ENCODE peak calls at places on chromosomes 2 and 18, in four cellular contexts. O, R, F and D are unnamed samples.
A peak's percentile ranks its signal among the peaks of the same experiment; 100 is the strongest.

GRCh38 chr2:67277450-67277849 is 119.7 kb upstream of the ETAA1 start:
- DNase-seq in O (peak; percentile 43), R (no peak), F (no peak), D (no peak)

GRCh38 chr2:199757466-199757865 is 93.5 kb downstream of the FTCDNL1 start:
- DNase-seq in O (no peak), R (no peak), F (no peak), D (no peak)

GRCh38 chr18:47635416-47635815 is 295.0 kb downstream of the SMAD2 start:
- DNase-seq in O (no peak), R (no peak), F (no peak), D (no peak)

GRCh38 chr2:186125625-186126024 is 360.4 kb upstream of the ZC3H15 start:
- DNase-seq in O (no peak), R (no peak), F (no peak), D (no peak)

GRCh38 chr2:30809938-30810337 is 2.7 kb upstream of the CAPN13 start:
- DNase-seq in O (no peak), R (no peak), F (no peak), D (no peak)

GRCh38 chr2:9656270-9656766 is 25.5 kb upstream of the YWHAQ start:
- DNase-seq in O (peak; percentile 84), R (peak; percentile 85), F (no peak), D (no peak)

GRCh38 chr18:74019864-74020263 is 127.8 kb downstream of the FBXO15 start:
- DNase-seq in O (no peak), R (no peak), F (no peak), D (no peak)

GRCh38 chr2:111667542-111668273 is 216.3 kb downstream of the ANAPC1 start:
- DNase-seq in O (peak; percentile 72), R (peak; percentile 30), F (no peak), D (no peak)

GRCh38 chr2:69692424-69692823 is 48.9 kb upstream of the AAK1 start:
- DNase-seq in O (no peak), R (no peak), F (no peak), D (no peak)

GRCh38 chr2:211875488-211875887 is 663.1 kb downstream of the ERBB4 start:
- DNase-seq in O (no peak), R (no peak), F (no peak), D (no peak)

GRCh38 chr2:192072261-192072660 is 122.5 kb downstream of the TMEFF2 start:
- DNase-seq in O (no peak), R (no peak), F (no peak), D (no peak)

GRCh38 chr2:209771474-209772292 is at the start of gene UNC80:
- DNase-seq in O (peak; percentile 83), R (no peak), F (peak; percentile 58), D (no peak)

GRCh38 chr2:211181626-211182025 is 625.2 kb downstream of the CPS1 start:
- DNase-seq in O (no peak), R (no peak), F (no peak), D (no peak)

GRCh38 chr2:151914989-151915628 is 86.9 kb upstream of the ARL5A start:
- DNase-seq in O (peak; percentile 13), R (no peak), F (no peak), D (no peak)

GRCh38 chr18:42290318-42291307 is 335.6 kb downstream of the PIK3C3 start:
- DNase-seq in O (no peak), R (no peak), F (no peak), D (no peak)

GRCh38 chr2:188256420-188256819 is 35.3 kb upstream of the GULP1 start:
- DNase-seq in O (no peak), R (no peak), F (no peak), D (no peak)

GRCh38 chr18:48007955-48008701 is 77.7 kb upstream of the SMAD2 start:
- DNase-seq in O (peak; percentile 94), R (no peak), F (peak; percentile 69), D (peak; percentile 47)

GRCh38 chr2:63056309-63057065 is 5.9 kb downstream of the OTX1 start:
- DNase-seq in O (peak; percentile 49), R (no peak), F (no peak), D (no peak)

GRCh38 chr2:20071397-20072383 is 20.3 kb upstream of the LAPTM4A start:
- DNase-seq in O (peak; percentile 90), R (no peak), F (no peak), D (no peak)

GRCh38 chr2:21294446-21294845 is 170.7 kb downstream of the TDRD15 start:
- DNase-seq in O (no peak), R (no peak), F (no peak), D (no peak)

GRCh38 chr2:149166958-149167810 is 128.7 kb downstream of the LYPD6B start:
- DNase-seq in O (no peak), R (no peak), F (no peak), D (no peak)

GRCh38 chr2:240237609-240238151 is 97.2 kb upstream of the OTOS start:
- DNase-seq in O (no peak), R (no peak), F (peak; percentile 10), D (no peak)

GRCh38 chr2:176169181-176169580 is 12.1 kb downstream of the HOXD3 start:
- DNase-seq in O (no peak), R (no peak), F (no peak), D (no peak)

GRCh38 chr18:10518595-10519273 is 7.1 kb upstream of the NAPG start:
- DNase-seq in O (peak; percentile 48), R (no peak), F (no peak), D (no peak)

GRCh38 chr2:207469953-207470699 is 59.6 kb upstream of the CREB1 start:
- DNase-seq in O (no peak), R (no peak), F (no peak), D (no peak)

GRCh38 chr2:42764096-42764495 is at the start of gene OXER1:
- DNase-seq in O (no peak), R (no peak), F (no peak), D (no peak)

GRCh38 chr18:62187543-62188378 is 706 bp downstream of the RELCH start:
- DNase-seq in O (peak; percentile 58), R (no peak), F (no peak), D (no peak)

GRCh38 chr2:45191096-45191863 is 182.0 kb upstream of the SIX2 start:
- DNase-seq in O (no peak), R (no peak), F (no peak), D (no peak)

GRCh38 chr18:70431203-70431624 is 142.4 kb downstream of the SOCS6 start:
- DNase-seq in O (peak; percentile 83), R (no peak), F (no peak), D (no peak)

GRCh38 chr2:15568874-15569273 is 7.7 kb upstream of the NBAS start:
- DNase-seq in O (no peak), R (no peak), F (no peak), D (no peak)

GRCh38 chr18:22789600-22789999 is 143.5 kb upstream of the RBBP8 start:
- DNase-seq in O (no peak), R (no peak), F (no peak), D (no peak)

DNA sequence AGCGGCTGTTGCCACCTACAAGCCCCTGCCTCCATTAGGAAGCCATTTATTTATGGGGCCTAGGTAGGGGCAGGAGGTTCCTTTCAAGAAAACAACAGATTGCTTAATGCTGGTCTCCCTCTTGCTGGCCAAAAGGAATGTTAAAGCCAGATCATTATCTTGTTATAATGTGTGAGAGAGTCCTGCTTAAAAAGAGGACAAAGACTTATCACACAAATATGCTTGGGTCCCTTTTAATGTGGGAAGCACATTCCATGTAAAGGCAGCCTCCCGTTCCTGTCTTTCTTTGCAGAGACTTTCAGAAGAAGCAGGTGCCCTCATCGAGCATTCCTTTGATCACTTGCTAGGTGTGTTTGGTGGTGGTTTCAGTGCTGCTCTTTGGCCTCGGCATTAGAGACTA is 76.4 kb downstream of the AGAP1 start:
- DNase-seq in O (peak; percentile 79), R (no peak), F (no peak), D (no peak)
- H3K27ac ChIP-seq in O (no peak overlapping the region), R (no peak overlapping the region), F (peak overlapping the region; percentile 23), D (no peak overlapping the region)

DNA sequence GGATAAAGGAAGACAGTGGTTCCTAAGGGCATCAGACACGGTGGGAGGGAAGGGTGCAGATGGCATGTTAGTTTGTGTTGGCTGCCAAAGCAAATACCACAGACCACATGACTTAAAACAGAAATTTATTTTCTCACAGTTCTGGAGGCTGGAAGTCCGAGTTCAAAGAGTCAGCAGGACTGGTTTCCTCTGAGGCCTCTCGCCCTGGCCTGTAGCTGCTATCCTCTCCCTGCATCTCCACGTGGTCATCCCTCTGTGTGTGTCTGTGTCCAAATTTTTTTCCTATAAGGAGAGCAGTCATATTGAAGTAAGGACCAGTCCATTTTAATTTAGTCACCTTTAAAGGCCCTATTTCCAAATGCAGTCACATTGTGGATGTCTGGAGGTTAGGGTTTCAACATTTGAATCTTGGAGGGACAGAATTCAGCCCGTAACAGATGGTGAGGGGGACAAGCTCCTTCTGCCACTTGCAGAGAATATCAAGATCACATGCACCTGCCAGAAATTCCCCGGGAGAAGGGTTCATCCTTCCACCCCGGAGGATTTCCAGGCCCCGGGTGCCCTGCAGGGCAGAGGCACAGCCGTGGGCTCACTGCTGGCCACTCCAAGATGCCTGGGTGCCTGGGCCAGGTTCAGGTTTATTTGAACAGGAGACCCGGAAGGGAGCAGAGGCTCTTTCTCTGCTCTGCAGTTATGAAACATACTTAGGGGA is 38.0 kb upstream of the MGAT4A start:
- DNase-seq in O (no peak), R (no peak), F (no peak), D (no peak)
- H3K4me1 ChIP-seq in O (no peaks in the 10 kb centered on the region), R (no peaks in the 10 kb centered on the region), F (peaks cover 7% of the 10 kb centered on the region), D (peaks cover 3% of the 10 kb centered on the region)

GRCh38 chr2:218882866-218883366 is 2.3 kb downstream of the WNT10A start:
- DNase-seq in O (no peak), R (no peak), F (no peak), D (no peak)

GRCh38 chr2:218882463-218882821 is 1.8 kb downstream of the WNT10A start:
- DNase-seq in O (no peak), R (no peak), F (no peak), D (no peak)

GRCh38 chr2:218884519-218884918 is 3.9 kb downstream of the WNT10A start:
- DNase-seq in O (no peak), R (no peak), F (no peak), D (no peak)

GRCh38 chr2:218881744-218882462 is 1.3 kb downstream of the WNT10A start:
- DNase-seq in O (no peak), R (no peak), F (no peak), D (no peak)

DNA sequence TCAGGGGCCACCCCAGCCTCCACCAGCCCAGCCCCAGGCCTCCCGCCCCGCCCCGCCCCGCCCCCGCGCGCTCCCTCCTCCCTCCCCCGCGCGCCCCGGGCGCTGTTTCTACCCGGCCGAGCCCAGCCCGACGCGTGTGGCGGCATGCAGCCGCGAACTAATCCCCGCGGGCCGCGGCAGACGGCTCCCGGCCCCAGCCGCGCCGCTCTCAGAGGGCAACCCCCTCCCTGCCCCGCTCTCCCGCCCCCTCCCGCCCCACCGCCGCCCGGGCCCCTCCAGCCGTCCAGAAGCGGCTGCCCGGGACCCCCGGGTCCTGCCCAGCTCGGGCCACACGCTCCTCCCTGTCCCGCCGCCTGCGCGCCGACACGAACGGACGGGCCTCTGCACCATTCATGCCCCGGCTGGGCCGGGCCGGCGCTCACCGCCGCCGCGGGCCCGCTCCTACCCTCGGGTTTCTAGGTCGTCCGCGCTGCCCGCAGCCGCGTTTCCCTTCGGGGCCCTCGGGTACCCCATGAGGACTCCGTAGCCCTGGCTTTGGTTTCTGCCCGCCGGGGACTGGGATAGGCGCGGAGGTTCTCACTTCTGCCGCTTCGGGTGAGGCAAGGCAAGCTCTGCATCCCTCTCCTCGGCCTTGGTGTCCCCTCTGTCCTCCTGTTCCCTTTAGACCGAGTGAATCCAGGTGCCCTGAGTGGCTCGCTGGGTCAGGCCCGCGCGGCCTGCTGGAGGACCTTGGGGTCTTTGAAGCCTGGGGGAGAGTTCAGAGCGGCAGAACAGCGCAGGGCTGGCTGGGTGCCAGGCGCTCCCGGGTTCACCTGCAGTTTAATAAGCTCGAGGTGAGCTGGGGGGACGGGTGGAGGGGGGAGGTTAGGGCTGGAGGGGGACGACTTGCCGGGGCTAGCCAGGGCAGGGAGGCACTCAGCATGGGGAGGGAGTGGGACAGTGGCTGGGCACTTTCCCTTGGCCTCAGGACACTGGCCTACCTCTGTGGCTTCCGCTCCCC is 3.1 kb downstream of the WNT10A start:
- DNase-seq in O (no peak), R (no peak), F (no peak), D (no peak)
- H3K27ac ChIP-seq in O (no peak overlapping the region), R (no peak overlapping the region), F (peak overlapping the region; percentile 55), D (no peak overlapping the region)

GRCh38 chr2:136858656-136859055 is 93.3 kb downstream of the THSD7B start:
- DNase-seq in O (no peak), R (no peak), F (no peak), D (no peak)
- H3K4me1 ChIP-seq in O (no peaks in the 10 kb centered on the region), R (no peaks in the 10 kb centered on the region), F (no peaks in the 10 kb centered on the region), D (no peaks in the 10 kb centered on the region)